ENCODE peak calls at places on chromosomes 11 and 22, in seven cellular contexts. One of them, this sample, is unnamed.

GRCh38 chr11:122778148-122778547 is 60.2 kb upstream of the CRTAM start:
- DNase-seq in naive B cell: no peak
- DNase-seq in activated T-helper 1 cell treated with anti-CD3 and anti-CD28 coated beads, Interleukin-2, amount 50 U/mL, for 16 hours: no peak
- DNase-seq in activated T-cell treated with anti-CD3 and anti-CD28 coated beads, Interleukin-2, amount 50 U/mL, for 48 hours: no peak
- DNase-seq in NCI-H187 treated with DMSO at 0.1 percent for 48 hours: no peak
- DNase-seq in heart right ventricle: no peak
- DNase-seq in activated CD4-positive, CD25-positive, alpha-beta regulatory T cell: no peak
- DNase-seq in this sample: no peak

GRCh38 chr11:19263333-19263732 is 22.6 kb upstream of the E2F8 start:
- DNase-seq in naive B cell: no peak
- DNase-seq in activated T-helper 1 cell treated with anti-CD3 and anti-CD28 coated beads, Interleukin-2, amount 50 U/mL, for 16 hours: no peak
- DNase-seq in activated T-cell treated with anti-CD3 and anti-CD28 coated beads, Interleukin-2, amount 50 U/mL, for 48 hours: no peak
- DNase-seq in NCI-H187 treated with DMSO at 0.1 percent for 48 hours: no peak
- DNase-seq in heart right ventricle: no peak
- DNase-seq in activated CD4-positive, CD25-positive, alpha-beta regulatory T cell: no peak
- DNase-seq in this sample: no peak

GRCh38 chr22:37486224-37486845 is at the start of gene MFNG:
- DNase-seq in naive B cell: peak; percentile 76
- DNase-seq in activated T-helper 1 cell treated with anti-CD3 and anti-CD28 coated beads, Interleukin-2, amount 50 U/mL, for 16 hours: peak; percentile 58
- DNase-seq in activated T-cell treated with anti-CD3 and anti-CD28 coated beads, Interleukin-2, amount 50 U/mL, for 48 hours: peak; percentile 87
- DNase-seq in NCI-H187 treated with DMSO at 0.1 percent for 48 hours: no peak
- DNase-seq in heart right ventricle: peak; percentile 66
- DNase-seq in activated CD4-positive, CD25-positive, alpha-beta regulatory T cell: peak; percentile 56
- DNase-seq in this sample: peak; percentile 91

GRCh38 chr11:10592331-10592730 is 23.9 kb upstream of the LYVE1 start:
- DNase-seq in naive B cell: no peak
- DNase-seq in activated T-helper 1 cell treated with anti-CD3 and anti-CD28 coated beads, Interleukin-2, amount 50 U/mL, for 16 hours: no peak
- DNase-seq in activated T-cell treated with anti-CD3 and anti-CD28 coated beads, Interleukin-2, amount 50 U/mL, for 48 hours: no peak
- DNase-seq in NCI-H187 treated with DMSO at 0.1 percent for 48 hours: no peak
- DNase-seq in heart right ventricle: no peak
- DNase-seq in activated CD4-positive, CD25-positive, alpha-beta regulatory T cell: no peak
- DNase-seq in this sample: no peak

GRCh38 chr11:57779275-57779674 is 17.7 kb downstream of the CTNND1 start:
- DNase-seq in naive B cell: no peak
- DNase-seq in activated T-helper 1 cell treated with anti-CD3 and anti-CD28 coated beads, Interleukin-2, amount 50 U/mL, for 16 hours: no peak
- DNase-seq in activated T-cell treated with anti-CD3 and anti-CD28 coated beads, Interleukin-2, amount 50 U/mL, for 48 hours: no peak
- DNase-seq in NCI-H187 treated with DMSO at 0.1 percent for 48 hours: no peak
- DNase-seq in heart right ventricle: peak; percentile 41
- DNase-seq in activated CD4-positive, CD25-positive, alpha-beta regulatory T cell: no peak
- DNase-seq in this sample: no peak

GRCh38 chr11:797300-798092 is 585 bp downstream of the SLC25A22 start:
- DNase-seq in naive B cell: peak; percentile 79
- DNase-seq in activated T-helper 1 cell treated with anti-CD3 and anti-CD28 coated beads, Interleukin-2, amount 50 U/mL, for 16 hours: peak; percentile 61
- DNase-seq in activated T-cell treated with anti-CD3 and anti-CD28 coated beads, Interleukin-2, amount 50 U/mL, for 48 hours: peak; percentile 88
- DNase-seq in NCI-H187 treated with DMSO at 0.1 percent for 48 hours: peak; percentile 72
- DNase-seq in heart right ventricle: peak; percentile 68
- DNase-seq in activated CD4-positive, CD25-positive, alpha-beta regulatory T cell: peak; percentile 54
- DNase-seq in this sample: peak; percentile 87

GRCh38 chr22:47433627-47434026 is 671.2 kb downstream of the TBC1D22A start:
- DNase-seq in naive B cell: no peak
- DNase-seq in activated T-helper 1 cell treated with anti-CD3 and anti-CD28 coated beads, Interleukin-2, amount 50 U/mL, for 16 hours: no peak
- DNase-seq in activated T-cell treated with anti-CD3 and anti-CD28 coated beads, Interleukin-2, amount 50 U/mL, for 48 hours: no peak
- DNase-seq in NCI-H187 treated with DMSO at 0.1 percent for 48 hours: no peak
- DNase-seq in heart right ventricle: no peak
- DNase-seq in activated CD4-positive, CD25-positive, alpha-beta regulatory T cell: no peak
- DNase-seq in this sample: no peak

GRCh38 chr11:33649944-33650343 is 50.7 kb downstream of the C11orf91 start:
- DNase-seq in naive B cell: no peak
- DNase-seq in activated T-helper 1 cell treated with anti-CD3 and anti-CD28 coated beads, Interleukin-2, amount 50 U/mL, for 16 hours: no peak
- DNase-seq in activated T-cell treated with anti-CD3 and anti-CD28 coated beads, Interleukin-2, amount 50 U/mL, for 48 hours: no peak
- DNase-seq in NCI-H187 treated with DMSO at 0.1 percent for 48 hours: no peak
- DNase-seq in heart right ventricle: no peak
- DNase-seq in activated CD4-positive, CD25-positive, alpha-beta regulatory T cell: no peak
- DNase-seq in this sample: no peak

GRCh38 chr22:45090364-45090960 is 73.3 kb upstream of the NUP50 start:
- DNase-seq in naive B cell: no peak
- DNase-seq in activated T-helper 1 cell treated with anti-CD3 and anti-CD28 coated beads, Interleukin-2, amount 50 U/mL, for 16 hours: no peak
- DNase-seq in activated T-cell treated with anti-CD3 and anti-CD28 coated beads, Interleukin-2, amount 50 U/mL, for 48 hours: no peak
- DNase-seq in NCI-H187 treated with DMSO at 0.1 percent for 48 hours: no peak
- DNase-seq in heart right ventricle: no peak
- DNase-seq in activated CD4-positive, CD25-positive, alpha-beta regulatory T cell: no peak
- DNase-seq in this sample: no peak

GRCh38 chr22:44391481-44392445 is 79.0 kb upstream of the SHISAL1 start:
- DNase-seq in naive B cell: no peak
- DNase-seq in activated T-helper 1 cell treated with anti-CD3 and anti-CD28 coated beads, Interleukin-2, amount 50 U/mL, for 16 hours: no peak
- DNase-seq in activated T-cell treated with anti-CD3 and anti-CD28 coated beads, Interleukin-2, amount 50 U/mL, for 48 hours: no peak
- DNase-seq in NCI-H187 treated with DMSO at 0.1 percent for 48 hours: peak; percentile 14
- DNase-seq in heart right ventricle: no peak
- DNase-seq in activated CD4-positive, CD25-positive, alpha-beta regulatory T cell: no peak
- DNase-seq in this sample: no peak

GRCh38 chr11:9462806-9463537 is 2.2 kb downstream of the ZNF143 start:
- DNase-seq in naive B cell: no peak
- DNase-seq in activated T-helper 1 cell treated with anti-CD3 and anti-CD28 coated beads, Interleukin-2, amount 50 U/mL, for 16 hours: no peak
- DNase-seq in activated T-cell treated with anti-CD3 and anti-CD28 coated beads, Interleukin-2, amount 50 U/mL, for 48 hours: no peak
- DNase-seq in NCI-H187 treated with DMSO at 0.1 percent for 48 hours: no peak
- DNase-seq in heart right ventricle: no peak
- DNase-seq in activated CD4-positive, CD25-positive, alpha-beta regulatory T cell: no peak
- DNase-seq in this sample: no peak

GRCh38 chr11:105719073-105719846 is 109.4 kb downstream of the GRIA4 start:
- DNase-seq in naive B cell: no peak
- DNase-seq in activated T-helper 1 cell treated with anti-CD3 and anti-CD28 coated beads, Interleukin-2, amount 50 U/mL, for 16 hours: no peak
- DNase-seq in activated T-cell treated with anti-CD3 and anti-CD28 coated beads, Interleukin-2, amount 50 U/mL, for 48 hours: no peak
- DNase-seq in NCI-H187 treated with DMSO at 0.1 percent for 48 hours: no peak
- DNase-seq in heart right ventricle: no peak
- DNase-seq in activated CD4-positive, CD25-positive, alpha-beta regulatory T cell: no peak
- DNase-seq in this sample: no peak

GRCh38 chr11:119480375-119481020 is 57.5 kb upstream of the THY1 start:
- DNase-seq in naive B cell: no peak
- DNase-seq in activated T-helper 1 cell treated with anti-CD3 and anti-CD28 coated beads, Interleukin-2, amount 50 U/mL, for 16 hours: no peak
- DNase-seq in activated T-cell treated with anti-CD3 and anti-CD28 coated beads, Interleukin-2, amount 50 U/mL, for 48 hours: no peak
- DNase-seq in NCI-H187 treated with DMSO at 0.1 percent for 48 hours: no peak
- DNase-seq in heart right ventricle: no peak
- DNase-seq in activated CD4-positive, CD25-positive, alpha-beta regulatory T cell: no peak
- DNase-seq in this sample: no peak

GRCh38 chr22:47295226-47295901 is 532.9 kb downstream of the TBC1D22A start:
- DNase-seq in naive B cell: no peak
- DNase-seq in activated T-helper 1 cell treated with anti-CD3 and anti-CD28 coated beads, Interleukin-2, amount 50 U/mL, for 16 hours: no peak
- DNase-seq in activated T-cell treated with anti-CD3 and anti-CD28 coated beads, Interleukin-2, amount 50 U/mL, for 48 hours: peak; percentile 3
- DNase-seq in NCI-H187 treated with DMSO at 0.1 percent for 48 hours: no peak
- DNase-seq in heart right ventricle: no peak
- DNase-seq in activated CD4-positive, CD25-positive, alpha-beta regulatory T cell: no peak
- DNase-seq in this sample: no peak

GRCh38 chr22:40231618-40232313 is 54.0 kb downstream of the TNRC6B start:
- DNase-seq in naive B cell: no peak
- DNase-seq in activated T-helper 1 cell treated with anti-CD3 and anti-CD28 coated beads, Interleukin-2, amount 50 U/mL, for 16 hours: no peak
- DNase-seq in activated T-cell treated with anti-CD3 and anti-CD28 coated beads, Interleukin-2, amount 50 U/mL, for 48 hours: no peak
- DNase-seq in NCI-H187 treated with DMSO at 0.1 percent for 48 hours: no peak
- DNase-seq in heart right ventricle: no peak
- DNase-seq in activated CD4-positive, CD25-positive, alpha-beta regulatory T cell: no peak
- DNase-seq in this sample: no peak

GRCh38 chr11:32895471-32895870 is 2.9 kb downstream of the QSER1 start:
- DNase-seq in naive B cell: no peak
- DNase-seq in activated T-helper 1 cell treated with anti-CD3 and anti-CD28 coated beads, Interleukin-2, amount 50 U/mL, for 16 hours: no peak
- DNase-seq in activated T-cell treated with anti-CD3 and anti-CD28 coated beads, Interleukin-2, amount 50 U/mL, for 48 hours: no peak
- DNase-seq in NCI-H187 treated with DMSO at 0.1 percent for 48 hours: no peak
- DNase-seq in heart right ventricle: no peak
- DNase-seq in activated CD4-positive, CD25-positive, alpha-beta regulatory T cell: no peak
- DNase-seq in this sample: no peak

GRCh38 chr11:46203746-46204145 is 73.7 kb upstream of the CREB3L1 start:
- DNase-seq in naive B cell: no peak
- DNase-seq in activated T-helper 1 cell treated with anti-CD3 and anti-CD28 coated beads, Interleukin-2, amount 50 U/mL, for 16 hours: no peak
- DNase-seq in activated T-cell treated with anti-CD3 and anti-CD28 coated beads, Interleukin-2, amount 50 U/mL, for 48 hours: no peak
- DNase-seq in NCI-H187 treated with DMSO at 0.1 percent for 48 hours: no peak
- DNase-seq in heart right ventricle: no peak
- DNase-seq in activated CD4-positive, CD25-positive, alpha-beta regulatory T cell: no peak
- DNase-seq in this sample: no peak

GRCh38 chr11:69397732-69398131 is 83.7 kb upstream of the LINC01488 start:
- DNase-seq in naive B cell: no peak
- DNase-seq in activated T-helper 1 cell treated with anti-CD3 and anti-CD28 coated beads, Interleukin-2, amount 50 U/mL, for 16 hours: no peak
- DNase-seq in activated T-cell treated with anti-CD3 and anti-CD28 coated beads, Interleukin-2, amount 50 U/mL, for 48 hours: no peak
- DNase-seq in NCI-H187 treated with DMSO at 0.1 percent for 48 hours: no peak
- DNase-seq in heart right ventricle: no peak
- DNase-seq in activated CD4-positive, CD25-positive, alpha-beta regulatory T cell: no peak
- DNase-seq in this sample: no peak

GRCh38 chr11:111417011-111417765 is 38.1 kb upstream of the POU2AF1 start:
- DNase-seq in naive B cell: peak; percentile 85
- DNase-seq in activated T-helper 1 cell treated with anti-CD3 and anti-CD28 coated beads, Interleukin-2, amount 50 U/mL, for 16 hours: no peak
- DNase-seq in activated T-cell treated with anti-CD3 and anti-CD28 coated beads, Interleukin-2, amount 50 U/mL, for 48 hours: peak; percentile 48
- DNase-seq in NCI-H187 treated with DMSO at 0.1 percent for 48 hours: no peak
- DNase-seq in heart right ventricle: no peak
- DNase-seq in activated CD4-positive, CD25-positive, alpha-beta regulatory T cell: no peak
- DNase-seq in this sample: peak; percentile 94

GRCh38 chr11:123429851-123430735 is at the start of gene GRAMD1B:
- DNase-seq in naive B cell: peak; percentile 29
- DNase-seq in activated T-helper 1 cell treated with anti-CD3 and anti-CD28 coated beads, Interleukin-2, amount 50 U/mL, for 16 hours: peak; percentile 59
- DNase-seq in activated T-cell treated with anti-CD3 and anti-CD28 coated beads, Interleukin-2, amount 50 U/mL, for 48 hours: peak; percentile 86
- DNase-seq in NCI-H187 treated with DMSO at 0.1 percent for 48 hours: no peak
- DNase-seq in heart right ventricle: peak; percentile 53
- DNase-seq in activated CD4-positive, CD25-positive, alpha-beta regulatory T cell: peak; percentile 24
- DNase-seq in this sample: no peak

GRCh38 chr11:13446444-13446843 is 16.6 kb downstream of the BTBD10 start:
- DNase-seq in naive B cell: no peak
- DNase-seq in activated T-helper 1 cell treated with anti-CD3 and anti-CD28 coated beads, Interleukin-2, amount 50 U/mL, for 16 hours: no peak
- DNase-seq in activated T-cell treated with anti-CD3 and anti-CD28 coated beads, Interleukin-2, amount 50 U/mL, for 48 hours: no peak
- DNase-seq in NCI-H187 treated with DMSO at 0.1 percent for 48 hours: no peak
- DNase-seq in heart right ventricle: no peak
- DNase-seq in activated CD4-positive, CD25-positive, alpha-beta regulatory T cell: no peak
- DNase-seq in this sample: no peak

GRCh38 chr22:50170453-50171318 is at the start of gene PANX2:
- DNase-seq in naive B cell: no peak
- DNase-seq in activated T-helper 1 cell treated with anti-CD3 and anti-CD28 coated beads, Interleukin-2, amount 50 U/mL, for 16 hours: no peak
- DNase-seq in activated T-cell treated with anti-CD3 and anti-CD28 coated beads, Interleukin-2, amount 50 U/mL, for 48 hours: no peak
- DNase-seq in NCI-H187 treated with DMSO at 0.1 percent for 48 hours: no peak
- DNase-seq in heart right ventricle: no peak
- DNase-seq in activated CD4-positive, CD25-positive, alpha-beta regulatory T cell: no peak
- DNase-seq in this sample: no peak